ENCODE peak calls at places on chromosomes 3 and 15, in six cellular contexts. J, E, W, N, C and Q are unnamed samples.

GRCh38 chr3:98980915-98981596 is 79.6 kb upstream of the DCBLD2 start:
- DNase-seq in C (peak), J (peak), E (no peak), N (peak), W (no peak), Q (no peak)

GRCh38 chr3:69081583-69082262 is 1.6 kb upstream of the UBA3 start:
- DNase-seq in J (no peak), C (peak), W (no peak), N (peak), E (peak), Q (no peak)

GRCh38 chr15:61857169-61857829 is 202.9 kb downstream of the VPS13C start:
- DNase-seq in N (no peak), E (no peak), C (no peak), J (no peak), W (no peak), Q (no peak)

GRCh38 chr3:46670000-46670890 is 23.2 kb downstream of the ALS2CL start:
- DNase-seq in N (no peak), E (peak), J (no peak), C (no peak), W (no peak), Q (no peak)

GRCh38 chr3:27483117-27484001 is 825 bp downstream of the SLC4A7 start:
- DNase-seq in J (peak), E (peak), N (peak), C (peak), W (peak), Q (peak)

GRCh38 chr15:40287968-40288367 is 5.1 kb upstream of the ANKRD63 start:
- DNase-seq in C (no peak), W (no peak), J (no peak), E (no peak), N (no peak), Q (no peak)

GRCh38 chr3:188627652-188628051 is 473.7 kb downstream of the LPP start:
- DNase-seq in C (peak), E (no peak), W (no peak), J (peak), N (peak), Q (no peak)

GRCh38 chr3:136232413-136232812 is 17.7 kb upstream of the PCCB start:
- DNase-seq in C (no peak), J (peak), W (no peak), E (no peak), N (no peak), Q (no peak)

GRCh38 chr3:15728766-15729165 is 69.0 kb downstream of the ANKRD28 start:
- DNase-seq in J (no peak), W (no peak), C (no peak), E (no peak), N (no peak), Q (no peak)

GRCh38 chr3:184800349-184800748 is 11.6 kb upstream of the VPS8 start:
- DNase-seq in W (no peak), C (no peak), J (no peak), N (no peak), E (no peak), Q (no peak)

GRCh38 chr3:187763850-187764648 is 18.8 kb upstream of the BCL6 start:
- DNase-seq in W (no peak), E (peak), J (no peak), N (peak), C (no peak), Q (no peak)

GRCh38 chr3:125440970-125441369 is 65.8 kb upstream of the ZNF148 start:
- DNase-seq in N (no peak), W (no peak), C (no peak), J (no peak), E (no peak), Q (no peak)

GRCh38 chr3:33915796-33916589 is 117.6 kb downstream of the PDCD6IP start:
- DNase-seq in N (peak), C (peak), J (peak), W (no peak), E (no peak), Q (peak)

GRCh38 chr15:97084650-97085049 is 754.1 kb downstream of the NR2F2 start:
- DNase-seq in E (no peak), J (no peak), N (no peak), W (no peak), C (peak), Q (no peak)

GRCh38 chr3:128575777-128576176 is 74.8 kb downstream of the RPN1 start:
- DNase-seq in N (no peak), J (no peak), E (no peak), C (no peak), W (no peak), Q (no peak)

GRCh38 chr3:53045107-53045783 is 628 bp downstream of the SFMBT1 start:
- DNase-seq in J (peak), C (peak), N (peak), W (peak), E (no peak), Q (peak)

GRCh38 chr3:130826516-130826915 is 67.4 kb upstream of the ATP2C1 start:
- DNase-seq in E (no peak), J (no peak), W (no peak), C (no peak), N (peak), Q (no peak)

GRCh38 chr15:25600751-25601150 is 161.9 kb upstream of the UBE3A start:
- DNase-seq in N (peak), J (no peak), C (no peak), W (no peak), E (no peak), Q (no peak)

GRCh38 chr3:183555541-183556081 is at the start of gene KLHL6:
- DNase-seq in N (no peak), J (no peak), W (no peak), C (no peak), E (no peak), Q (no peak)

GRCh38 chr3:127525373-127525772 is 65.2 kb downstream of the TPRA1 start:
- DNase-seq in W (no peak), E (no peak), J (peak), N (peak), C (no peak), Q (no peak)

GRCh38 chr3:64351713-64352595 is 126.7 kb upstream of the PRICKLE2 start:
- DNase-seq in J (peak), N (peak), E (no peak), W (no peak), C (peak), Q (no peak)

GRCh38 chr15:34122771-34123183 is 20.9 kb downstream of the PGBD4 start:
- DNase-seq in J (peak), C (peak), W (no peak), N (peak), E (no peak), Q (no peak)

GRCh38 chr3:127915115-127915936 is at the start of gene KBTBD12:
- DNase-seq in W (peak), E (peak), C (no peak), N (no peak), J (no peak), Q (peak)

GRCh38 chr15:98760112-98760826 is 111.9 kb downstream of the IGF1R start:
- DNase-seq in W (no peak), J (no peak), E (no peak), N (no peak), C (no peak), Q (no peak)

GRCh38 chr3:10519236-10519635 is 13.8 kb upstream of the ATP2B2 start:
- DNase-seq in E (peak), N (no peak), C (no peak), W (no peak), J (no peak), Q (peak)

GRCh38 chr3:138092023-138092422 is 23.4 kb downstream of the DZIP1L start:
- DNase-seq in J (peak), C (no peak), N (no peak), E (no peak), W (no peak), Q (no peak)

DNA sequence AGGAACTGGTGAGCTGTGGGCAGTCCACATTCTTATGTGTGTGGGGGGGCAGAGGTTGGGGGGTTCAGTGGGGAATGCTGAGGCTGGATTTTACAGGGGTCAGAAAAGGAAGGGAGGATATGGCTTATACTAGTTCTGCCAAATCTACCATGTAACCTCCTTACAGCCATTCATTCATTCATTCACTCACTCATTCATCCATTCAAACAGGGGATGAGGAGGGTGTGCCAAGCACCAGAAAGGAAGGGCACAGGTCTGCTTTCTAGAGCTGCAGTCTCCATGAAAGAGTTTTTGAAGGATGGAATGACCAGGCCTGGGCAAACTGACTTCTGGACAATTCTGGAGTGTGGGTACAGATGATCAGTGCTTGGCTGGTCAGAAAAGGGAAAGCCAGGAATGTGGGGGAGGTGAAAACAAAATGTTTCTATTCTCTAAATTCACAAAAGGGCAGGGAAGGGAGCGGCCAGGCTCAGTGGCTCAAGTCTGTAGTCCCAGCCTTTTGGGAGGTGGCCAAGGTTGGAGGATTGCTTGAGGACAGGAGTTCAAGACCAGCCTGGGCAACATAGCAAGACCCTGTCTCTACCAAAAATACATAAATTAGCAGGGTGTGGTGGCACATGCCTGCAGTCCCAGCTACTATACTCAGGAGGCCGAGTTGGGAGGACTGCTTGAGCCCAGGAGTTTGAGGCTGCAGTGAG is 49.2 kb upstream of the C15orf39 start:
- DNase-seq in W (no peak), E (no peak), J (no peak), N (no peak), C (no peak), Q (no peak)
- H3K14ac ChIP-seq in W (no peak), E (no peak), J (no peak), N (no peak), C (no peak), Q (no peak)

GRCh38 chr3:192917508-192918274 is at the start of gene MB21D2:
- DNase-seq in J (peak), W (peak), C (peak), E (peak), N (peak), Q (no peak)
- H2BK120ac ChIP-seq in J (peak), W (peak), C (peak), E (no peak), N (peak), Q (peak)

GRCh38 chr3:193400304-193400703 is 21.8 kb upstream of the ATP13A5 start:
- DNase-seq in E (no peak), C (no peak), W (no peak), J (no peak), N (no peak), Q (no peak)

GRCh38 chr3:193407156-193407555 is 28.6 kb upstream of the ATP13A5 start:
- DNase-seq in N (no peak), C (no peak), J (no peak), W (no peak), E (no peak), Q (no peak)

GRCh38 chr3:193407688-193408087 is 29.1 kb upstream of the ATP13A5 start:
- DNase-seq in W (no peak), J (no peak), N (no peak), E (no peak), C (no peak), Q (no peak)

DNA sequence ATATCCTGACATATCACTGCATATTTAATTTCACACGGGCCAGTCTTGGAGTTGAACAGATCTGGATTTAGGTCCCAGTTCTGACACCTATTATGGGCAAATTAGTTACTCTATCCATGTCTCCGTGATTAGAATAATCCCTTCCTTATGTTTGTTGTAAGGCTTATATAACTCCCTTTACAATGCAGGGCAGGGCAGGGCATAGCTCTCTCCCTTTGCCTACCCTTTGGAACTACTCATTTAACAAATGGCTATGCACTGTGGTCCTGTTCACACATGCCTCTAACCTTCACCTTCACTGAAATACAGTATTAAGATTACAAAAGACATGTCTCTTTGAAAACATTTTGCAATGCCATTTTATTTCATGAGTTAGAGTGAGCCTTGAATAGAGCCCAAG is 24.8 kb upstream of the ATP13A5 start:
- DNase-seq in C (no peak), J (no peak), W (no peak), N (no peak), E (no peak), Q (no peak)
- H3K14ac ChIP-seq in C (no peak), J (no peak), W (no peak), N (no peak), E (no peak), Q (no peak)

GRCh38 chr3:100635273-100635701 is 25.9 kb downstream of the ADGRG7 start:
- DNase-seq in E (no peak), W (no peak), C (no peak), N (no peak), J (no peak), Q (no peak)

GRCh38 chr3:100629728-100630127 is 20.3 kb downstream of the ADGRG7 start:
- DNase-seq in W (no peak), J (no peak), N (no peak), C (no peak), E (no peak), Q (no peak)

GRCh38 chr3:100627491-100627890 is 18.1 kb downstream of the ADGRG7 start:
- DNase-seq in C (no peak), W (no peak), E (no peak), J (no peak), N (no peak), Q (no peak)

GRCh38 chr3:100634493-100635272 is 25.3 kb downstream of the ADGRG7 start:
- DNase-seq in J (peak), W (no peak), E (no peak), N (peak), C (peak), Q (no peak)

GRCh38 chr3:100630664-100631063 is 21.3 kb downstream of the ADGRG7 start:
- DNase-seq in W (no peak), N (peak), C (peak), E (no peak), J (peak), Q (no peak)
- H2BK120ac ChIP-seq in W (no peak), N (no peak), C (no peak), E (no peak), J (no peak), Q (no peak)